ENCODE peak calls at places on chromosomes 12 and 14, in four cellular contexts. B is CD8-positive, alpha-beta T cell; S is RWPE1; J is neural progenitor cell. L is an unnamed sample.

GRCh38 chr12:15393037-15393436 is 70.7 kb downstream of the PTPRO start:
- DNase-seq in B (no peak), S (no peak), J (no peak), L (no peak)

GRCh38 chr12:52168019-52168717 is 23.6 kb downstream of the KRT80 start:
- DNase-seq in B (no peak), S (no peak), J (no peak), L (no peak)

GRCh38 chr12:67993143-67993542 is 3.9 kb downstream of the IFNG-AS1 start:
- DNase-seq in B (no peak), S (no peak), J (no peak), L (no peak)

GRCh38 chr12:24728366-24728765 is 220.5 kb downstream of the BCAT1 start:
- DNase-seq in B (no peak), S (peak), J (peak), L (no peak)

GRCh38 chr12:92574046-92574783 is 128.6 kb upstream of the PLEKHG7 start:
- DNase-seq in B (no peak), S (no peak), J (peak), L (no peak)

GRCh38 chr12:123269980-123270379 is 1.7 kb downstream of the CDK2AP1 start:
- DNase-seq in B (no peak), S (no peak), J (peak), L (no peak)

GRCh38 chr12:120117961-120118709 is 1.6 kb upstream of the RAB35 start:
- DNase-seq in B (no peak), S (peak), J (peak), L (no peak)

GRCh38 chr12:4164591-4165558 is 108.7 kb upstream of the CCND2 start:
- DNase-seq in B (peak), S (no peak), J (peak), L (no peak)

GRCh38 chr14:38900887-38901286 is 202.1 kb downstream of the SEC23A start:
- DNase-seq in B (no peak), S (no peak), J (no peak), L (no peak)

GRCh38 chr12:62438098-62438692 is 28.4 kb upstream of the MON2 start:
- DNase-seq in B (peak), S (peak), J (peak), L (no peak)

GRCh38 chr14:73738518-73739173 is 24.5 kb upstream of the PNMA1 start:
- DNase-seq in B (no peak), S (no peak), J (no peak), L (no peak)

GRCh38 chr14:98512501-98513251 is 759.3 kb downstream of the BCL11B start:
- DNase-seq in B (no peak), S (no peak), J (no peak), L (no peak)

GRCh38 chr14:60508363-60508706 is 611 bp upstream of the SIX6 start:
- DNase-seq in B (no peak), S (no peak), J (no peak), L (no peak)

GRCh38 chr12:57055834-57056233 is 5.9 kb upstream of the MYO1A start:
- DNase-seq in B (no peak), S (no peak), J (no peak), L (no peak)

GRCh38 chr14:100239200-100239839 is 376 bp downstream of the YY1 start:
- DNase-seq in B (peak), S (no peak), J (no peak), L (no peak)

GRCh38 chr12:102480401-102480800 is at the start of gene IGF1:
- DNase-seq in B (no peak), S (no peak), J (no peak), L (no peak)

GRCh38 chr14:72962829-72963312 is 36.6 kb downstream of the DCAF4 start:
- DNase-seq in B (no peak), S (peak), J (peak), L (no peak)

GRCh38 chr12:12735301-12735700 is 18.1 kb downstream of the CDKN1B start:
- DNase-seq in B (no peak), S (no peak), J (no peak), L (no peak)

GRCh38 chr12:74021937-74022336 is 515.7 kb upstream of the ATXN7L3B start:
- DNase-seq in B (no peak), S (peak), J (peak), L (no peak)

GRCh38 chr12:3158851-3159465 is 81.8 kb downstream of the TSPAN9 start:
- DNase-seq in B (no peak), S (no peak), J (no peak), L (no peak)

GRCh38 chr12:95487024-95487423 is 13.1 kb downstream of the METAP2 start:
- DNase-seq in B (no peak), S (no peak), J (no peak), L (no peak)

DNA sequence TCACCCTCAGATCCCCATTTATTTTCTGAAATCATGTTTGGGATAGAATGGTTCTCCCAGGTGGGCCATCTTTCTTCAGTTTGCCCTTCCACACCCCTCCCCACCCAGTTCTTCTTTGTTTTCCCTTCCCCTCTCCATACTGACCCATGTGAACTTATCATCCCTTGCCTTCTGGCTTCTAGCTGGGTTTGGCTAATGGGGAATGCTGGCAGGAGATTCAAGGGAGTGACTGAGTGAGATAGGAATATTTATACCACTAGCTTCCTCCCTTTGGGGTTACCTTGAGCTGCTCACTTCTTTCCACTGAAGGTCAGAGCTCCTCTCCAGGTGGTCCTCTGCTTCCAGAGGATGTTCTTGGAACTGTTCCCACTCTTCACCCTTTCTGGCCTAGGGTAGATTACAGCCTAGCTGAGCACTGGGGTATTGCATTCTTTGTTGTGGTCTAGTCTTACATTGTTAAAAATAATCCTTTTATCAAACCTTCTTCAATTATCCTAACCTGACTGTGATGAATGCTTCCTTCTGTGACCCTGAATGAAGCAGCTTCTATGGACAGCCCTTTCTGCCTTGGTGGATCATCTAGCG is 88.3 kb upstream of the ATP2B1 start:
- DNase-seq in B (no peak), S (no peak), J (no peak), L (no peak)
- TF ChIP-seq CTCF in B (no peak), S (no peak), J (no peak), L (no peak)

DNA sequence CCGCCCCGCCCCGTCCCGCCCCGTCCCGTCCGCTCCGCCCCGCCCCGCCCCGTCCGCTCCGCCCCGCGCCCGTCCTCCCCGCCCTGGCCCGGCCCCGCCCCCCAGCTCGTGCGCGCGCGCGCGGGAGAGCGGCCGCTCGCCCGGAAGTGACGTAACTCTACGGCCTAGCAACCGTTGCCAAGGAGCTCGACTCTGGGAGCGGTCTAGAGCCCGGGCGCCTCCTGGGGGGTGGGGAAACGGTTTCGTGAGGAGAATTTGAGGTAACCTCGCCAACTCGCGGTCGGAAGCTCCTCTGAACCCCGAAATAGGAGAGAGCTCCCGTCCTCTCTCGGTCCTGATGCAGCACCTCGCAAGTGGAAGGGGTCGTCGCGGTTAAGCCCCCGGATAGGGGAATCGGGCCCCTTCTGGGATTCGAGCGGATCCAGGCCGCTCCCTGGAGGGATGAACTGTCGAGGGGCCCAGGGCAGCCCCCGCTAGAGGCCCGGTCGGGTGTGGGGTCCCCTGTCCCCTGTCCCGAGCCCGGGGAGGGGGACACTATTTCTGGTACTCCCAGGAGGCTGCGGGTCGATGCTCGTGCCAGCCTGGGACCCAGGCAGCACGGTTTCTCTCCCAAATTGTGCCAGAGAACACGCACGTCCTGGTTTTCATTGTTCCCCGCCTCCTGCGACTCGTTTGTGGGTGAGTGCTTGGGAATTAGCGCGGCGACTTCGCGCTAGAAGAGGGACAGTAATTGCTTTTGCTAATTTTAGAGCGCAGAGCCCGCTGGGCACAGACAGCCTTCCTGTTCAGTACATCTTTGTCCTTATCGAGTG is at the start of gene IFT81:
- DNase-seq in B (peak), S (peak), J (peak), L (peak)
- TF ChIP-seq CTCF in B (no peak), S (no peak), J (no peak), L (no peak)

GRCh38 chr14:52272375-52272774 is 4.9 kb downstream of the PTGDR start:
- DNase-seq in B (no peak), S (no peak), J (peak), L (no peak)
- TF ChIP-seq CTCF in B (peak), S (no peak), J (peak), L (no peak)

GRCh38 chr12:63863658-63864455 is 19.4 kb downstream of the SRGAP1 start:
- DNase-seq in B (no peak), S (no peak), J (no peak), L (no peak)

GRCh38 chr12:63864456-63864709 is 19.9 kb downstream of the SRGAP1 start:
- DNase-seq in B (no peak), S (no peak), J (no peak), L (no peak)

GRCh38 chr12:63865448-63865847 is 20.9 kb downstream of the SRGAP1 start:
- DNase-seq in B (no peak), S (no peak), J (no peak), L (no peak)

GRCh38 chr12:63857771-63858670 is 13.5 kb downstream of the SRGAP1 start:
- DNase-seq in B (no peak), S (no peak), J (no peak), L (no peak)

GRCh38 chr12:63862187-63863107 is 17.9 kb downstream of the SRGAP1 start:
- DNase-seq in B (no peak), S (no peak), J (no peak), L (no peak)
- TF ChIP-seq CTCF in B (no peak), S (no peak), J (no peak), L (no peak)

GRCh38 chr12:116389326-116389725 is 111.8 kb upstream of the MED13L start:
- DNase-seq in B (no peak), S (no peak), J (no peak), L (no peak)
- TF ChIP-seq CTCF in B (no peak), S (no peak), J (no peak), L (no peak)

GRCh38 chr14:68926236-68926635 is 52.9 kb downstream of the ACTN1 start:
- DNase-seq in B (no peak), S (peak), J (no peak), L (no peak)
- TF ChIP-seq CTCF in B (peak), S (no peak), J (peak), L (no peak)

GRCh38 chr14:76484355-76484754 is 108.4 kb downstream of the ESRRB start:
- DNase-seq in B (no peak), S (no peak), J (no peak), L (no peak)
- TF ChIP-seq CTCF in B (no peak), S (no peak), J (peak), L (no peak)

DNA sequence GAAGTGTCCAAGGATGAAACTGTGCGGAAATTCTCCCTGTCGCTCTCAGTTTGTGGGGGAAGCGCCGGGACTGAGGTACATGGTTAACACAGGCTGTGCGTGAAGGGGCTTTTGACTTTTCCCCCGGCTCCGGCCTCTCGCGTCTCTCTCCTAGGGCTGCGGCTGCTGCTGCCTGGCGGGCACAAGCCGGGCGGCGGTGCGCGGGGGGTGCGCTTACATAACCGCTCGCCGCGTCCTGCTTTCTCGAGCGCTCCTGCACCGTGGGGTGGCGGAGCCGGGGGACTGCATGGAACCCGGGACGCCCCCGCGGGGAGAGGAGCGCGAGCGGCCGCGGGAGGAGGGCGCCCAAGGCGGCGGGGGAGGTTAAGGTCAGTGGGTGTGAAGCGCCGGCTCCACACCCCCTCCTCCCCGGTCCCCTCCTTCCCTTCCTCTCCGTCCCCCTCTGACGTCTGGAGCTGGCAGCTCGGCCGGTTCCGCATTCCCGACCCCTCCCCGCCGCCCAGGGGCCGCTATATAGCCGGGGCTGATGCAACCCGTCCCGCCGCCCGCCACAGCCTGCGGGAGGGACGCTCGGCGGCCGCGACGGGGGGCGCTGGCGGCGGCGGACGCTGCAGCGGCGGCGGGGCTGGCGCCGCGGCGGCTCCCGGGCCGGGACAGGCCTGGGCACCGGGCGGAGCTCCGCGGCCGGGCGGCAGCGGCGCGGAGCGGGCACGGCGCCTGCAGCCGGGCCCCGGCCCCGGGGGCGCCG is at the start of gene JDP2:
- DNase-seq in B (peak), S (peak), J (peak), L (peak)
- TF ChIP-seq CTCF in B (no peak), S (no peak), J (peak), L (no peak)

GRCh38 chr14:76641541-76641940 is 119.7 kb upstream of the VASH1 start:
- DNase-seq in B (no peak), S (no peak), J (no peak), L (no peak)

GRCh38 chr14:76647699-76648298 is 113.5 kb upstream of the VASH1 start:
- DNase-seq in B (no peak), S (peak), J (peak), L (no peak)

GRCh38 chr14:76640923-76641395 is 120.3 kb upstream of the VASH1 start:
- DNase-seq in B (no peak), S (no peak), J (no peak), L (no peak)

GRCh38 chr14:76639606-76640272 is 121.5 kb upstream of the VASH1 start:
- DNase-seq in B (no peak), S (no peak), J (no peak), L (no peak)

DNA sequence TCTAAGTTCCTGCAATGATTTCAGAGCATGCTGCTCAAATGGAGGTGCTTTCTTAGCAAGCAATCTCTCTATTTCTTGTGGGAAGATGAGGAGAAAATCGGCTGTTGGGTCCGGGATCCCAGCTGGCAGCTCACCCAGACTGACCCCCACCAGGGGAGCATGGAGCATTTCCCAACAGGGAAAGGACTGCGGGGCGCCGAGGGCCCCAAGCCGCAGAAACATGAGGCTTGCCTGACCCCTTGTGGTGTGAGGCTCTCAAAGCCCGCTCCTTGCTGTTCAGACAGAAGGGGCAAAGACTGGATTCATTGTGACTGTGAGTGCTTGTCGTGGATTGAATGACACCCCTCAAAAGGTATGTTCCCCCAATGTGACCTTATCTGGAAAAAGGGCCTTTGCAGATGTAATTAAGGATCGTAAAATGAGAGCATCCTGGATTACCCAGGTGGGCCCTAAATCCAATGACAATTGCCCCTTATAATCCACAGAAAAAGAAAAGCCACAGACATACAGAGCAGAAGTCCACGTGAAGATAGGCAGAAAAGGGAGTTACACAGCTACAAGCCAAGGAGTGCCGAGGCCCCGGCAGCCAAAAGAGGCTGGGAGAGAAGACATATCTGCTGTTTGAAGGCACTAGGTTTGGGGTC is 116.3 kb upstream of the VASH1 start:
- DNase-seq in B (no peak), S (peak), J (peak), L (no peak)
- TF ChIP-seq CTCF in B (no peak), S (peak), J (peak), L (no peak)